ENCODE peak calls at places on chromosomes 2 and 18, in nine cellular contexts. I is right lobe of liver, G is A549, F is suprapubic skin, W is IMR-90, D is GM12891, B is HepG2, E is esophagus squamous epithelium, H is NB4. P is an unnamed sample.

GRCh38 chr2:30403592-30404353 is 43.3 kb upstream of the LCLAT1 start:
- DNase-seq in E (no peak), G (no peak), F (no peak), D (no peak), W (no peak), H (no peak), I (no peak), B (no peak), P (no peak)

GRCh38 chr2:172516299-172516698 is 39.6 kb upstream of the PDK1 start:
- DNase-seq in G (no peak), I (no peak), D (no peak), E (no peak), F (no peak), H (peak; percentile 71), B (no peak), W (peak; percentile 93), P (no peak)

GRCh38 chr2:171675810-171676345 is 11.4 kb upstream of the DYNC1I2 start:
- DNase-seq in B (no peak), G (no peak), W (no peak), E (no peak), H (no peak), I (no peak), F (no peak), D (no peak), P (no peak)

GRCh38 chr2:10303634-10304378 is 1.1 kb downstream of the HPCAL1 start:
- DNase-seq in W (peak; percentile 56), F (no peak), G (no peak), I (peak; percentile 57), D (peak; percentile 46), E (no peak), B (peak; percentile 44), H (peak; percentile 81), P (peak; percentile 57)

GRCh38 chr2:65212115-65212514 is 15.5 kb upstream of the ACTR2 start:
- DNase-seq in I (no peak), B (no peak), W (no peak), H (no peak), E (no peak), G (no peak), D (no peak), F (no peak), P (no peak)

GRCh38 chr18:9683418-9684396 is 24.4 kb upstream of the RAB31 start:
- DNase-seq in B (peak; percentile 26), F (no peak), H (peak; percentile 75), E (no peak), D (no peak), I (no peak), G (no peak), W (peak; percentile 70), P (no peak)

GRCh38 chr18:79687806-79688205 is 8.2 kb downstream of the CTDP1 start:
- DNase-seq in H (peak; percentile 75), W (peak; percentile 79), D (no peak), I (no peak), B (no peak), E (no peak), G (no peak), F (no peak), P (peak; percentile 6)

GRCh38 chr2:69594341-69594740 is 49.2 kb downstream of the AAK1 start:
- DNase-seq in W (peak; percentile 51), F (no peak), B (no peak), I (no peak), D (no peak), H (no peak), G (no peak), E (no peak), P (no peak)

GRCh38 chr2:43648979-43649701 is 12.1 kb downstream of the PLEKHH2 start:
- DNase-seq in W (peak; percentile 69), G (no peak), F (no peak), E (no peak), I (no peak), D (no peak), H (no peak), B (no peak), P (no peak)

GRCh38 chr2:28767367-28767766 is 15.7 kb downstream of the PPP1CB start:
- DNase-seq in B (no peak), D (no peak), H (no peak), I (no peak), F (no peak), G (no peak), W (no peak), E (no peak), P (no peak)

GRCh38 chr2:223976635-223977226 is 19.5 kb downstream of the MRPL44 start:
- DNase-seq in E (no peak), W (peak; percentile 56), G (no peak), D (no peak), B (no peak), H (no peak), F (no peak), I (no peak), P (no peak)

GRCh38 chr18:3498705-3499451 is 48.9 kb downstream of the TGIF1 start:
- DNase-seq in E (no peak), D (peak; percentile 18), I (peak; percentile 47), B (no peak), W (peak; percentile 39), F (no peak), G (peak; percentile 18), H (peak; percentile 67), P (no peak)

GRCh38 chr2:120559401-120559800 is 176.3 kb upstream of the GLI2 start:
- DNase-seq in I (no peak), H (no peak), D (no peak), G (no peak), F (no peak), B (no peak), E (no peak), W (peak; percentile 100), P (peak; percentile 65)

GRCh38 chr2:234278556-234279286 is 218.2 kb downstream of the ARL4C start:
- DNase-seq in G (no peak), H (no peak), W (no peak), D (no peak), E (no peak), F (no peak), B (no peak), I (no peak), P (no peak)

GRCh38 chr2:112996635-112997034 is 8.6 kb upstream of the IL36A start:
- DNase-seq in H (peak; percentile 7), D (no peak), G (no peak), E (no peak), F (no peak), W (no peak), I (no peak), B (no peak), P (no peak)

GRCh38 chr2:95314598-95314963 is 17.4 kb downstream of the KCNIP3 start:
- DNase-seq in B (no peak), W (no peak), H (no peak), I (no peak), F (no peak), D (no peak), E (no peak), G (no peak), P (no peak)

GRCh38 chr2:62412347-62412742 is 93.7 kb downstream of the TMEM17 start:
- DNase-seq in G (no peak), H (no peak), I (no peak), W (peak; percentile 7), F (no peak), B (no peak), D (no peak), E (no peak), P (no peak)

GRCh38 chr2:9809448-9810088 is 33.7 kb upstream of the TAF1B start:
- DNase-seq in D (no peak), W (no peak), H (no peak), E (no peak), B (no peak), G (no peak), F (peak; percentile 79), I (no peak), P (no peak)

GRCh38 chr2:1974391-1974790 is 230.1 kb upstream of the PXDN start:
- DNase-seq in F (no peak), I (no peak), W (no peak), G (no peak), D (no peak), E (no peak), B (no peak), H (no peak), P (no peak)

GRCh38 chr2:207473203-207473865 is 56.4 kb upstream of the CREB1 start:
- DNase-seq in W (peak; percentile 88), F (no peak), B (peak; percentile 30), I (no peak), D (no peak), E (no peak), H (peak; percentile 70), G (no peak), P (no peak)

GRCh38 chr2:205117125-205117524 is 565.2 kb upstream of the NRP2 start:
- DNase-seq in H (no peak), D (no peak), G (no peak), I (no peak), W (no peak), E (no peak), B (no peak), F (no peak), P (no peak)

GRCh38 chr2:205119141-205119540 is 563.2 kb upstream of the NRP2 start:
- DNase-seq in W (no peak), E (no peak), H (no peak), D (no peak), G (no peak), B (no peak), F (no peak), I (no peak), P (no peak)

DNA sequence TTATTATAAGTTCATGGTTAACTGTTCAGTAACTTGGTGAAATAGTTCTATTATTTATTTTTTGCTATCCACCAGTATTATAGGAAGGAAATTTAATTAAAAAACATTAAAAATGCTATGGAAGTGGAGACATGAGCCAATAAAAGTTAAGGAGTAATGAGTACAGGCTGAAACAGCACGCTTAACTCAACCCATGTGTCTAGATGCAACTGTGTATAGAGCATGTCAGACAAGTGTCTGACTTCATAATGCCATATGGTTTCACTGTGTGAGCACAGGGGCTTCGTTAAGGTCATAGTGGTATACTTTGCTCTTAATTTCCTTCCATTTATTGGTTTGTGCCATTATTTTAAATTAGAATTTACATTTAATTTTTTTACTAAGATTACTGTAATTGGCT is 566.8 kb upstream of the NRP2 start:
- DNase-seq in W (no peak), H (no peak), F (no peak), G (no peak), E (no peak), B (no peak), D (no peak), I (no peak), P (no peak)
- TF ChIP-seq POLR2A in W (no peak), H (no peak), F (no peak), G (no peak), E (no peak), B (no peak), D (no peak), I (no peak), P (no peak)

GRCh38 chr2:174012347-174013309 is 47.5 kb upstream of the SP3 start:
- DNase-seq in F (peak; percentile 89), G (no peak), D (peak; percentile 48), W (no peak), E (peak; percentile 24), I (no peak), B (no peak), H (peak; percentile 86), P (no peak)
- TF ChIP-seq POLR2A in F (no peak), G (no peak), D (no peak), W (no peak), E (no peak), I (no peak), B (no peak), H (no peak), P (no peak)

GRCh38 chr2:218217366-218218309 is 649 bp downstream of the ARPC2 start:
- DNase-seq in B (peak; percentile 18), F (peak; percentile 86), I (peak; percentile 69), D (peak; percentile 48), E (peak; percentile 14), W (peak; percentile 23), H (peak; percentile 87), G (peak; percentile 48), P (peak; percentile 38)
- TF ChIP-seq POLR2A in B (no peak), F (no peak), I (no peak), D (no peak), E (peak; percentile 20), W (no peak), H (peak; percentile 23), G (peak; percentile 19), P (peak; percentile 26)

GRCh38 chr2:191679818-191680600 is 2.1 kb downstream of the NABP1 start:
- DNase-seq in B (no peak), E (no peak), F (no peak), H (peak; percentile 71), W (peak; percentile 93), G (peak; percentile 35), D (no peak), I (no peak), P (no peak)
- TF ChIP-seq POLR2A in B (no peak), E (no peak), F (no peak), H (no peak), W (peak; percentile 79), G (no peak), D (peak; percentile 60), I (no peak), P (no peak)